ENCODE peak calls at places on chromosomes 6 and 20, in five cellular contexts. One of them, this sample, is unnamed.

GRCh38 chr6:80939936-80940335 is 812.5 kb downstream of the TENT5A start:
- DNase-seq in transverse colon: no peak
- DNase-seq in tibial nerve: no peak
- DNase-seq in suprapubic skin: no peak
- DNase-seq in HepG2: no peak
- DNase-seq in this sample: no peak

GRCh38 chr6:93059911-93060310 is 359.4 kb downstream of the EPHA7 start:
- DNase-seq in HepG2: no peak
- DNase-seq in tibial nerve: no peak
- DNase-seq in suprapubic skin: no peak
- DNase-seq in transverse colon: no peak
- DNase-seq in this sample: no peak

GRCh38 chr6:15531973-15532372 is 130.9 kb downstream of the DTNBP1 start:
- DNase-seq in transverse colon: no peak
- DNase-seq in HepG2: no peak
- DNase-seq in tibial nerve: no peak
- DNase-seq in suprapubic skin: no peak
- DNase-seq in this sample: no peak

GRCh38 chr6:170128346-170128745 is 162.5 kb downstream of the DLL1 start:
- DNase-seq in suprapubic skin: peak
- DNase-seq in tibial nerve: no peak
- DNase-seq in transverse colon: no peak
- DNase-seq in HepG2: no peak
- DNase-seq in this sample: no peak

GRCh38 chr6:121615493-121615892 is 180.0 kb downstream of the GJA1 start:
- DNase-seq in suprapubic skin: no peak
- DNase-seq in tibial nerve: no peak
- DNase-seq in HepG2: no peak
- DNase-seq in transverse colon: no peak
- DNase-seq in this sample: no peak

GRCh38 chr6:125165256-125165655 is 11.7 kb downstream of the TPD52L1 start:
- DNase-seq in tibial nerve: no peak
- DNase-seq in suprapubic skin: no peak
- DNase-seq in HepG2: no peak
- DNase-seq in transverse colon: no peak
- DNase-seq in this sample: no peak

GRCh38 chr6:9484686-9485085 is 930.2 kb downstream of the TFAP2A start:
- DNase-seq in tibial nerve: no peak
- DNase-seq in suprapubic skin: no peak
- DNase-seq in HepG2: no peak
- DNase-seq in transverse colon: no peak
- DNase-seq in this sample: no peak

GRCh38 chr6:6614096-6614964 is 25.8 kb downstream of the LY86 start:
- DNase-seq in tibial nerve: no peak
- DNase-seq in HepG2: no peak
- DNase-seq in suprapubic skin: no peak
- DNase-seq in transverse colon: no peak
- DNase-seq in this sample: no peak

GRCh38 chr6:156379946-156380707 is 397.1 kb upstream of the ARID1B start:
- DNase-seq in HepG2: no peak
- DNase-seq in suprapubic skin: no peak
- DNase-seq in tibial nerve: no peak
- DNase-seq in transverse colon: no peak
- DNase-seq in this sample: peak

GRCh38 chr20:2692036-2692885 is at the start of gene EBF4:
- DNase-seq in suprapubic skin: peak
- DNase-seq in HepG2: no peak
- DNase-seq in tibial nerve: peak
- DNase-seq in transverse colon: peak
- DNase-seq in this sample: no peak

GRCh38 chr20:35626386-35627001 is 10.9 kb downstream of the SPAG4 start:
- DNase-seq in suprapubic skin: no peak
- DNase-seq in transverse colon: no peak
- DNase-seq in HepG2: no peak
- DNase-seq in tibial nerve: no peak
- DNase-seq in this sample: no peak

GRCh38 chr6:156282087-156282486 is 495.1 kb upstream of the ARID1B start:
- DNase-seq in transverse colon: no peak
- DNase-seq in tibial nerve: no peak
- DNase-seq in suprapubic skin: no peak
- DNase-seq in HepG2: no peak
- DNase-seq in this sample: no peak

GRCh38 chr6:71410164-71410566 is 121.6 kb downstream of the OGFRL1 start:
- DNase-seq in HepG2: no peak
- DNase-seq in suprapubic skin: no peak
- DNase-seq in transverse colon: no peak
- DNase-seq in tibial nerve: no peak
- DNase-seq in this sample: no peak

GRCh38 chr20:4300401-4300800 is 285.0 kb upstream of the RNF24 start:
- DNase-seq in transverse colon: no peak
- DNase-seq in HepG2: no peak
- DNase-seq in suprapubic skin: no peak
- DNase-seq in tibial nerve: no peak
- DNase-seq in this sample: no peak

DNA sequence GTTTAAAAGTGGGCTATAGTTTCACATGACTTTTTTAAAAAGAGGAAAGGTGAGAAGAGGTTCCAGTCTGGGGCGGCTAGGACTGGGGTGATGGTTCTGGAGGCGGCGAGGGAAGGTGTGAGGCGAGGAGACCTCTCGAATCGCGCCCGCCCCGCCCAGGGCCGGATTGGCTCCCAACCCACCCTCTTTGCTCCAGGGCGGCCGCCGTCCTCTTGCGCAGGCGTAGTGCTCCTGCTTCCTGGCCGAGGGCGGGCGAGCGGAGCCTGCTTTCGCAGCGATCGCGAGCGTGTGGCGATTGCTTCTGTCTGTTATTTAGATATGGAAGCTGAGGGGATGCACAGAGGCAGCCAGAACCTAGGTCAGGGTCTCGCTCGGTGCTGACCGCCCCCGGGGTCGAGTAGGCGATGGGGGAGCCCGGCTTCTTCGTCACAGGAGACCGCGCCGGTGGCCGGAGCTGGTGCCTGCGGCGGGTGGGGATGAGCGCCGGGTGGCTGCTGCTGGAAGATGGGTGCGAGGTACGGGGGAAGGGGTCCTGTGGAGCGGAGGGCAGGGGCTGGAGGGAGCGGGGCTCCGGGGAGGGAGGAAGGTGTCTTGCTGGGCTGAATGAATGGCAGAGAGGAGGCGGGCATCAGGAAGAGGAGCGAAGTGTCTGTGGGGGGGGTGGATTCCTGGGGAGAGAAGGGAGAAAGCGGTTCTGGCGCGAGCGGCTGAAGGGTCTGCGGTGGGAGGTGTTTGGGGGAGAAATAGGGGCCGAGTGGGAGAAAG is at the start of gene RNF8:
- DNase-seq in transverse colon: peak
- DNase-seq in HepG2: peak
- DNase-seq in tibial nerve: peak
- DNase-seq in suprapubic skin: peak
- DNase-seq in this sample: peak
- TF ChIP-seq POLR2A in transverse colon: peak
- TF ChIP-seq POLR2A in HepG2: peak
- TF ChIP-seq POLR2A in tibial nerve: peak
- TF ChIP-seq POLR2A in suprapubic skin: no peak
- TF ChIP-seq POLR2A in this sample: peak

GRCh38 chr6:40139447-40139846 is 205.2 kb upstream of the MOCS1 start:
- DNase-seq in HepG2: no peak
- DNase-seq in transverse colon: no peak
- DNase-seq in tibial nerve: no peak
- DNase-seq in suprapubic skin: no peak
- DNase-seq in this sample: no peak

GRCh38 chr6:40138273-40138720 is 204.0 kb upstream of the MOCS1 start:
- DNase-seq in suprapubic skin: no peak
- DNase-seq in transverse colon: peak
- DNase-seq in HepG2: peak
- DNase-seq in tibial nerve: no peak
- DNase-seq in this sample: no peak
- TF ChIP-seq POLR2A in suprapubic skin: no peak
- TF ChIP-seq POLR2A in transverse colon: no peak
- TF ChIP-seq POLR2A in HepG2: no peak
- TF ChIP-seq POLR2A in tibial nerve: no peak
- TF ChIP-seq POLR2A in this sample: no peak

DNA sequence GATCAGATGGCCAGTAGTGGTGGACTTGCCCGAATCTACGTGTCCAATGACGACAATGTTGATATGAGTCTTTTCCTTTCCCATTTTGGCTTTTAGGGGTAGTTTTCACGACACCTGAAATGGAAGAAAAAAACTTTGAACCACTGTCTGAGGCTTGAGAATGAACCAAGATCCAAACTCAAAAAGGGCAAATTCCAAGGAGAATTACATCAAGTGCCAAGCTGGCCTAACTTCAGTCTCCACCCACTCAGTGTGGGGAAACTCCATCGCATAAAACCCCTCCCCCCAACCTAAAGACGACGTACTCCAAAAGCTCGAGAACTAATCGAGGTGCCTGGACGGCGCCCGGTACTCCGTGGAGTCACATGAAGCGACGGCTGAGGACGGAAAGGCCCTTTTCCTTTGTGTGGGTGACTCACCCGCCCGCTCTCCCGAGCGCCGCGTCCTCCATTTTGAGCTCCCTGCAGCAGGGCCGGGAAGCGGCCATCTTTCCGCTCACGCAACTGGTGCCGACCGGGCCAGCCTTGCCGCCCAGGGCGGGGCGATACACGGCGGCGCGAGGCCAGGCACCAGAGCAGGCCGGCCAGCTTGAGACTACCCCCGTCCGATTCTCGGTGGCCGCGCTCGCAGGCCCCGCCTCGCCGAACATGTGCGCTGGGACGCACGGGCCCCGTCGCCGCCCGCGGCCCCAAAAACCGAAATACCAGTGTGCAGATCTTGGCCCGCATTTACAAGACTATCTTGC is 717 bp downstream of the EEF1A1 start:
- DNase-seq in transverse colon: peak
- DNase-seq in HepG2: peak
- DNase-seq in suprapubic skin: peak
- DNase-seq in tibial nerve: peak
- DNase-seq in this sample: no peak
- TF ChIP-seq POLR2A in transverse colon: no peak
- TF ChIP-seq POLR2A in HepG2: peak
- TF ChIP-seq POLR2A in suprapubic skin: no peak
- TF ChIP-seq POLR2A in tibial nerve: no peak
- TF ChIP-seq POLR2A in this sample: no peak

DNA sequence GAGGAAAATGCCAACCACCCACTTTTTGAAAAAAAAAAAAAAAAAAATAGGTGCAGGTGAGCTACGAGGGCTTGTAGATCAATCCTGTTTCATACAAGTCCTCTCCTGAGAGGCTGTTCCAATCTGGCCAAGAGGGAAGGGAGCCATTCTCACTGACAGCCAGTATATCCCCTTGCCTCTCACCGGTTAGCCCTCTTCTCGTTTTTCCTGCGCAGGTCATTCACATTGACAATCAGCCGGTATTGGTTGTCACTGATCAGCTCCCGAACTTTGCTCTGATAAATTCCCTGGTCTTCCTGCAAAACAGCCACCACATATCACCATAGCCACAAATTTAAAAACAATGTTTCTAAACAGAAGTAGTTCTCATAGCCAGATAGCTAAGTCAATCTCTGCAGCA is 1.4 kb downstream of the MCM3 start:
- DNase-seq in tibial nerve: no peak
- DNase-seq in HepG2: no peak
- DNase-seq in suprapubic skin: no peak
- DNase-seq in transverse colon: no peak
- DNase-seq in this sample: no peak
- TF ChIP-seq POLR2A in tibial nerve: no peak
- TF ChIP-seq POLR2A in HepG2: peak
- TF ChIP-seq POLR2A in suprapubic skin: no peak
- TF ChIP-seq POLR2A in transverse colon: no peak
- TF ChIP-seq POLR2A in this sample: no peak

GRCh38 chr20:50509923-50510705 is at the start of gene PTPN1:
- DNase-seq in transverse colon: peak
- DNase-seq in tibial nerve: peak
- DNase-seq in suprapubic skin: peak
- DNase-seq in HepG2: peak
- DNase-seq in this sample: peak
- TF ChIP-seq POLR2A in transverse colon: peak
- TF ChIP-seq POLR2A in tibial nerve: peak
- TF ChIP-seq POLR2A in suprapubic skin: peak
- TF ChIP-seq POLR2A in HepG2: peak
- TF ChIP-seq POLR2A in this sample: peak

GRCh38 chr6:31462964-31463940 is 34.7 kb upstream of the MICB start:
- DNase-seq in transverse colon: peak
- DNase-seq in suprapubic skin: peak
- DNase-seq in HepG2: peak
- DNase-seq in tibial nerve: peak
- DNase-seq in this sample: peak

GRCh38 chr6:31464252-31465184 is 33.4 kb upstream of the MICB start:
- DNase-seq in suprapubic skin: no peak
- DNase-seq in transverse colon: no peak
- DNase-seq in tibial nerve: no peak
- DNase-seq in HepG2: no peak
- DNase-seq in this sample: no peak

GRCh38 chr6:31466466-31466865 is 31.5 kb upstream of the MICB start:
- DNase-seq in tibial nerve: no peak
- DNase-seq in suprapubic skin: no peak
- DNase-seq in HepG2: no peak
- DNase-seq in transverse colon: no peak
- DNase-seq in this sample: no peak

GRCh38 chr6:31465718-31466117 is 32.2 kb upstream of the MICB start:
- DNase-seq in suprapubic skin: no peak
- DNase-seq in transverse colon: no peak
- DNase-seq in tibial nerve: no peak
- DNase-seq in HepG2: no peak
- DNase-seq in this sample: no peak

GRCh38 chr6:31465185-31465536 is 32.8 kb upstream of the MICB start:
- DNase-seq in suprapubic skin: no peak
- DNase-seq in HepG2: no peak
- DNase-seq in tibial nerve: no peak
- DNase-seq in transverse colon: no peak
- DNase-seq in this sample: no peak
- TF ChIP-seq POLR2A in suprapubic skin: no peak
- TF ChIP-seq POLR2A in HepG2: no peak
- TF ChIP-seq POLR2A in tibial nerve: no peak
- TF ChIP-seq POLR2A in transverse colon: no peak
- TF ChIP-seq POLR2A in this sample: no peak

DNA sequence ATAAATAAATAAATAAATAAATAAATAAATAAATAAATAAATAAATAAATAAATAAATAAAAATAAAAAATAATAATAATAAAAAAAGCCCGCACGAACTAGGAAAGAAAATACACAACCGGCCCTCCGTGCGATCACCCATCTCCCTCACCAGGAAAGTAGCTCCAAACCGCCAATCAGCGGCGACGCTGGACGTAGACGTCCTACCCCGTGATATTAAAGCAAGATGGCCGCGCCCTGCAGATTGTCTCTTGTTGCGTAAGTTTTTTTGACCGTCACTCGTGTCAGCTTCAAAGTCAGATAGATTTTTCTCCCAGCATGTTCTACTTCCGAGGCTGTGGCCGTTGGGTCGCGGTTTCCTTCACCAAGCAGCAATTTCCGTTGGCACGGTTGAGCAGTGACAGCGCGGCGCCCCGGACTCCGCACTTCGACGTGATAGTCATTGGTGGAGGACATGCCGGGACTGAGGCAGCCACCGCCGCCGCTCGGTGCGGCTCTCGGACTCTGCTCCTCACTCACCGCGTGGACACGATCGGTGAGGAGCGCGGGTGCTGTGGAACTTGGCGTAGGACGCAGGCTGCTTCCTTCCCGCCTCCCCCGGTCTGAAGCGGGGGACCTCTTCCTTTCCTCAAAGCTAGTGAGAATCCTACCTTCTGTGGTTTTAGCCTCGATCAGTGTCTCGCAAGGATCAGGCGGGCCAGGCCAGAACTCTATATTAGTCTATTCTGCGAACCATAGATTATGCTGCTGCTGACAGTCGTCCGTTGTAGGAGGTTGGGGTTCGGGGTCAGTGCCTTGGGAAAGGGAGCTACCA is at the start of gene MTO1:
- DNase-seq in transverse colon: peak
- DNase-seq in suprapubic skin: peak
- DNase-seq in tibial nerve: peak
- DNase-seq in HepG2: peak
- DNase-seq in this sample: peak
- TF ChIP-seq POLR2A in transverse colon: peak
- TF ChIP-seq POLR2A in suprapubic skin: no peak
- TF ChIP-seq POLR2A in tibial nerve: peak
- TF ChIP-seq POLR2A in HepG2: peak
- TF ChIP-seq POLR2A in this sample: peak